ENCODE peak calls at places on chromosomes 4 and X, in ten cellular contexts. W is keratinocyte; T is cardiac muscle cell; K is psoas muscle; Z is neuronal stem cell; S is colonic mucosa; H is testis; G is fibroblast of lung; D is CD8-positive, alpha-beta memory T cell; B is HCT116. A is an unnamed sample. For H3K27me3, the result is how much of the 10 kb centered on the place peaks cover.

GRCh38 chr4:4583606-4584005 is 41.8 kb upstream of the STX18 start:
- DNase-seq in Z (no peak), B (no peak), T (no peak), D (no peak), K (no peak), H (no peak), G (no peak), S (no peak), W (no peak), A (no peak)

GRCh38 chr4:139815646-139816601 is 150.3 kb downstream of the MGST2 start:
- DNase-seq in K (peak), T (peak), B (no peak), H (peak), G (peak), S (no peak), D (no peak), Z (peak), W (no peak), A (peak)

GRCh38 chrX:19799319-19800182 is 87.8 kb downstream of the SH3KBP1 start:
- DNase-seq in B (no peak), H (peak), Z (no peak), W (no peak), S (no peak), G (peak), K (no peak), T (peak), D (peak), A (no peak)

GRCh38 chrX:101385795-101386541 is at the start of gene BTK:
- DNase-seq in G (no peak), S (no peak), T (no peak), B (no peak), W (no peak), D (no peak), K (no peak), Z (no peak), H (no peak), A (no peak)

GRCh38 chr4:109559625-109559982 is 442 bp upstream of the MCUB start:
- DNase-seq in D (no peak), Z (no peak), T (peak), H (peak), K (peak), S (peak), G (peak), W (no peak), B (no peak), A (peak)

GRCh38 chr4:74874785-74875367 is 58.0 kb upstream of the PARM1 start:
- DNase-seq in K (no peak), H (peak), W (peak), Z (peak), G (peak), B (peak), S (peak), T (peak), D (peak), A (peak)

GRCh38 chr4:138540056-138540800 is 298.1 kb upstream of the SLC7A11 start:
- DNase-seq in K (no peak), W (no peak), Z (no peak), S (no peak), H (no peak), T (no peak), B (no peak), G (no peak), D (no peak), A (no peak)

GRCh38 chr4:188611143-188611542 is 471.9 kb downstream of the TRIML1 start:
- DNase-seq in D (no peak), T (no peak), G (no peak), W (no peak), S (no peak), K (no peak), H (no peak), Z (no peak), B (no peak), A (no peak)

GRCh38 chr4:109665783-109666455 is 37.3 kb downstream of the CASP6 start:
- DNase-seq in G (no peak), W (no peak), B (no peak), S (no peak), D (no peak), H (no peak), K (no peak), T (no peak), Z (no peak), A (no peak)

GRCh38 chr4:41329361-41329760 is 72.6 kb downstream of the UCHL1 start:
- DNase-seq in W (no peak), D (no peak), H (no peak), B (no peak), S (no peak), G (no peak), T (peak), Z (no peak), K (no peak), A (no peak)

GRCh38 chr4:185599151-185599648 is 63.9 kb upstream of the PDLIM3 start:
- DNase-seq in D (no peak), Z (no peak), T (peak), S (no peak), G (no peak), K (no peak), H (no peak), B (no peak), W (no peak), A (no peak)

GRCh38 chr4:4391866-4392265 is 5.0 kb downstream of the NSG1 start:
- DNase-seq in D (no peak), K (no peak), Z (no peak), B (no peak), G (no peak), H (no peak), W (no peak), S (no peak), T (no peak), A (no peak)

GRCh38 chrX:47278684-47279083 is 45.9 kb downstream of the USP11 start:
- DNase-seq in T (no peak), G (peak), D (no peak), H (no peak), S (no peak), B (no peak), K (no peak), Z (no peak), W (no peak), A (no peak)

GRCh38 chr4:56535915-56536314 is 30.3 kb downstream of the ARL9 start:
- DNase-seq in G (no peak), S (no peak), D (no peak), K (no peak), H (no peak), Z (no peak), W (no peak), T (no peak), B (no peak), A (peak)

GRCh38 chr4:15913631-15913970 is 24.9 kb downstream of the FGFBP1 start:
- DNase-seq in K (no peak), T (peak), D (no peak), W (peak), S (no peak), B (peak), H (no peak), Z (no peak), G (peak), A (no peak)

GRCh38 chrX:85024044-85024443 is 20.4 kb downstream of the APOOL start:
- DNase-seq in H (no peak), T (peak), D (no peak), G (no peak), B (no peak), K (no peak), W (no peak), S (no peak), Z (no peak), A (no peak)

GRCh38 chr4:14888790-14889189 is 113.5 kb upstream of the CPEB2 start:
- DNase-seq in D (no peak), H (no peak), S (no peak), Z (no peak), T (no peak), K (no peak), W (no peak), B (no peak), G (peak), A (no peak)

GRCh38 chr4:184441461-184442392 is 32.6 kb downstream of the IRF2 start:
- DNase-seq in K (no peak), H (no peak), Z (no peak), B (no peak), S (no peak), T (peak), D (no peak), G (peak), W (no peak), A (peak)

GRCh38 chr4:134200811-134201215 is 776 bp downstream of the PABPC4L start:
- DNase-seq in G (no peak), H (no peak), D (no peak), B (no peak), T (peak), W (no peak), K (no peak), S (no peak), Z (no peak), A (no peak)

GRCh38 chr4:88991746-88992145 is 65.2 kb downstream of the FAM13A start:
- DNase-seq in G (no peak), Z (no peak), B (no peak), S (no peak), K (no peak), W (no peak), D (no peak), H (no peak), T (no peak), A (no peak)

GRCh38 chr4:80017125-80017854 is 55.7 kb downstream of the ANTXR2 start:
- DNase-seq in B (no peak), K (no peak), W (peak), G (peak), H (no peak), Z (no peak), S (no peak), T (peak), D (no peak), A (no peak)

GRCh38 chrX:154840856-154841255 is 6.4 kb upstream of the SMIM9 start:
- DNase-seq in G (peak), W (no peak), Z (no peak), S (no peak), D (peak), H (no peak), K (no peak), T (peak), B (peak), A (no peak)

GRCh38 chr4:72275381-72275780 is 243.6 kb downstream of the NPFFR2 start:
- DNase-seq in D (no peak), Z (no peak), S (no peak), K (no peak), W (no peak), T (peak), G (peak), H (no peak), B (no peak), A (no peak)

GRCh38 chr4:189206953-189207352 is 733.7 kb upstream of the FRG1 start:
- DNase-seq in D (no peak), B (no peak), K (no peak), W (no peak), T (no peak), G (peak), S (no peak), H (peak), Z (no peak), A (no peak)

GRCh38 chrX:135522878-135523693 is 2.6 kb downstream of the INTS6L start:
- DNase-seq in H (no peak), W (no peak), T (no peak), D (no peak), B (no peak), G (peak), Z (no peak), K (no peak), S (no peak), A (no peak)

GRCh38 chrX:10579753-10580060 is 40.7 kb downstream of the MID1 start:
- DNase-seq in T (peak), G (peak), H (no peak), D (no peak), B (peak), W (no peak), K (no peak), Z (no peak), S (no peak), A (no peak)

GRCh38 chr4:19256823-19257222 is 994.9 kb upstream of the SLIT2 start:
- DNase-seq in T (no peak), W (no peak), B (no peak), G (no peak), D (no peak), S (no peak), K (no peak), H (no peak), Z (no peak), A (no peak)

GRCh38 chr4:175637762-175638161 is 174.3 kb downstream of the GPM6A start:
- DNase-seq in B (no peak), W (no peak), T (no peak), K (no peak), H (no peak), D (no peak), S (no peak), G (no peak), Z (no peak), A (no peak)

GRCh38 chr4:119000400-119000799 is 111.7 kb downstream of the SYNPO2 start:
- DNase-seq in Z (no peak), T (no peak), D (no peak), W (no peak), H (no peak), S (no peak), K (no peak), B (no peak), G (no peak), A (no peak)

GRCh38 chr4:172514011-172514410 is 654.6 kb upstream of the GALNT7 start:
- DNase-seq in W (no peak), D (no peak), G (no peak), K (no peak), Z (no peak), H (no peak), S (no peak), B (no peak), T (no peak), A (peak)

GRCh38 chr4:39044364-39044946 is 12.2 kb upstream of the TMEM156 start:
- DNase-seq in K (peak), S (peak), H (peak), D (peak), B (peak), G (peak), W (peak), T (peak), Z (peak), A (peak)

GRCh38 chr4:113179091-113179490 is 129.6 kb downstream of the ANK2 start:
- DNase-seq in B (no peak), K (no peak), H (no peak), Z (no peak), W (no peak), S (no peak), G (peak), D (no peak), T (no peak), A (no peak)

GRCh38 chr4:183960021-183960420 is 54.9 kb downstream of the STOX2 start:
- DNase-seq in S (peak), K (peak), B (no peak), W (no peak), G (peak), H (peak), Z (peak), D (no peak), T (peak), A (peak)

GRCh38 chr4:109368661-109369060 is 65.0 kb upstream of the SEC24B start:
- DNase-seq in S (no peak), Z (no peak), G (no peak), D (no peak), K (no peak), H (no peak), T (peak), W (no peak), B (no peak), A (no peak)

GRCh38 chr4:146255463-146255862 is 41.1 kb downstream of the REELD1 start:
- DNase-seq in K (no peak), S (no peak), W (no peak), T (peak), D (no peak), Z (no peak), G (peak), B (no peak), H (no peak), A (no peak)

GRCh38 chrX:45524296-45524695 is 323.6 kb upstream of the DIPK2B start:
- DNase-seq in B (no peak), Z (no peak), S (no peak), K (no peak), W (no peak), D (no peak), H (no peak), G (peak), T (peak), A (no peak)

GRCh38 chr4:180333156-180333555 is 1910.0 kb upstream of the TENM3 start:
- DNase-seq in G (no peak), T (no peak), K (no peak), B (no peak), D (no peak), H (no peak), Z (no peak), W (no peak), S (no peak), A (no peak)

GRCh38 chrX:103417370-103417769 is 41.0 kb downstream of the BEX3 start:
- DNase-seq in H (no peak), D (no peak), B (no peak), T (no peak), S (no peak), W (no peak), K (no peak), G (no peak), Z (no peak), A (peak)

GRCh38 chrX:98207947-98208346 is 1324.2 kb downstream of the RPA4 start:
- DNase-seq in H (no peak), K (no peak), T (no peak), W (no peak), D (no peak), B (no peak), S (no peak), Z (no peak), G (no peak), A (no peak)
- H3K27me3 ChIP-seq in H (under half), K (under half), T (under half), W (under half), D (under half), B (under half), S (under half), Z (under half), G (under half), A (under half)

GRCh38 chrX:12421918-12422317 is 283.6 kb downstream of the FRMPD4 start:
- DNase-seq in W (no peak), K (no peak), S (no peak), G (no peak), D (no peak), H (no peak), B (no peak), Z (no peak), T (peak), A (no peak)

GRCh38 chrX:12423346-12423745 is 285.1 kb downstream of the FRMPD4 start:
- DNase-seq in B (no peak), G (no peak), Z (no peak), S (no peak), T (no peak), K (no peak), W (no peak), H (no peak), D (no peak), A (no peak)

GRCh38 chrX:12425496-12425895 is 287.2 kb downstream of the FRMPD4 start:
- DNase-seq in K (no peak), H (no peak), G (peak), Z (no peak), D (no peak), S (no peak), T (peak), B (no peak), W (no peak), A (no peak)

DNA sequence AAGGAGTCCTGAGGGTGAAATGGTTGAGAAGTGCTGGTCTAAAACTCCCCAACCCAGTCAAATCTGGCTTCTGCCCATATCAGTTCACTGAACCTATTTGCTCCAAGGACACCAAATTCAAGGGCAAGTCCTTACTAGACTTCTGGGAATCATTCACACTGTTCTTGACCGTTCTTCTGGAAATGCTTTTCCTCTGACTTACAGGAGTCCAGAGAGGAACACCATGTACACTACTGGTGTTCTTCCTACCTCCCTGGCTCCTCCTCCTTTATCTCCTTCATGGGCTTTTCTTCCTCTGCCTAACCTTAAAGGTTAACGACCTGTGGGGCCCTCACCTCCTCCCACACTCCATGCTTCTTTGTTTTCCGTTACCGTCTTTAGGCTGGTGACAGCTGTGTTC is 281.3 kb downstream of the FRMPD4 start:
- DNase-seq in D (no peak), Z (no peak), K (no peak), B (no peak), H (no peak), S (no peak), G (no peak), W (peak), T (no peak), A (no peak)
- H3K27ac ChIP-seq in D (no peak), Z (no peak), K (no peak), B (no peak), H (no peak), S (no peak), G (no peak), W (peak), T (no peak), A (no peak)

GRCh38 chrX:137032841-137033773 is 688 bp downstream of the GPR101 start:
- DNase-seq in K (no peak), G (no peak), H (no peak), S (no peak), Z (no peak), B (no peak), W (no peak), T (no peak), D (no peak), A (no peak)

GRCh38 chrX:137033774-137034507 is at the start of gene GPR101:
- DNase-seq in S (no peak), Z (no peak), H (no peak), K (no peak), G (no peak), D (no peak), T (no peak), W (no peak), B (no peak), A (no peak)

GRCh38 chrX:137031039-137031438 is 2.8 kb downstream of the GPR101 start:
- DNase-seq in G (no peak), S (no peak), H (no peak), W (no peak), D (no peak), Z (no peak), B (no peak), K (no peak), T (no peak), A (no peak)

GRCh38 chrX:137031517-137032377 is 2.0 kb downstream of the GPR101 start:
- DNase-seq in T (peak), K (peak), Z (no peak), W (no peak), D (peak), B (no peak), G (peak), S (no peak), H (peak), A (peak)

DNA sequence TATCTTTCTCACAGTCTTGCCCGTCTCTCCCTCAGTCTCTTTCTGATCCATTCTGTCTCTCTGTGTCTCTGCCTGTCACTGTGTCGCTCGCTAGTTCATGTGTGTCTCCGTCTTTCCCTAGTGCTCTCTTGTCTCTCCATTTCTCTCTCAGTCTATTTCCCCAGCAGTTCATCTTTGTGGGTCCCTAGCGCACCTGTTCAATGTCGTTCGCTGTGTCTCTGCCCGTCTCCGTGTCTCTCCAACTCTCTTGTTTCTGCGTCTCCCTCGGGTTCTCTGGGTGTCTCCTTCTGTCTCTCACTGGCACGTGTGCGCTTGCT is 1.5 kb downstream of the GPR101 start:
- DNase-seq in D (no peak), G (no peak), B (no peak), H (no peak), W (no peak), T (no peak), K (no peak), Z (no peak), S (no peak), A (no peak)
- H3K27me3 ChIP-seq in D (under half), G (under half), B (under half), H (under half), W (under half), T (half or more), K (under half), Z (half or more), S (under half), A (half or more)

GRCh38 chr4:105061720-105062119 is 85.0 kb upstream of the TET2 start:
- DNase-seq in T (no peak), D (no peak), B (no peak), K (no peak), G (no peak), H (no peak), W (no peak), S (no peak), Z (no peak), A (no peak)
- H3K27ac ChIP-seq in T (no peak), D (no peak), B (no peak), K (no peak), G (no peak), H (no peak), W (peak), S (peak), Z (peak), A (no peak)

GRCh38 chrX:125131146-125131545 is 188.5 kb upstream of the TEX13C start:
- DNase-seq in G (no peak), D (no peak), H (no peak), B (no peak), Z (no peak), W (no peak), K (no peak), S (no peak), T (no peak), A (no peak)
- H3K27me3 ChIP-seq in G (under half), D (under half), H (under half), B (under half), Z (under half), W (under half), K (under half), S (under half), T (under half), A (under half)